ENCODE peak calls at places on chromosomes 6 and 20, in four cellular contexts. L is NCI-H1417; S is AG08395; R is activated T-helper 1 cell treated with anti-CD3 and anti-CD28 coated beads, Interleukin-12 subunit alpha, Interleukin-12 subunit beta, Interleukin-2, Interleukin-4 antibody, amounts not matched to agents 30 ng/mL and 10 ng/mL and 1 ng/mL, durations not matched to agents 14 hours and 24 hours and 36 hours. T is an unnamed sample.

GRCh38 chr20:4774209-4774608 is 52.5 kb downstream of the PRND start:
- DNase-seq in L (no peak), R (no peak), S (peak), T (no peak)

GRCh38 chr6:106159531-106159940 is 73.4 kb downstream of the PRDM1 start:
- DNase-seq in R (no peak), S (peak), L (no peak), T (peak)

GRCh38 chr6:524803-525202 is 132.1 kb downstream of the HUS1B start:
- DNase-seq in R (no peak), L (no peak), S (no peak), T (no peak)

GRCh38 chr6:15327271-15327670 is 81.4 kb downstream of the JARID2 start:
- DNase-seq in L (no peak), S (no peak), R (peak), T (no peak)

GRCh38 chr6:140554421-140554820 is 1180.0 kb upstream of the CITED2 start:
- DNase-seq in R (no peak), L (no peak), S (no peak), T (no peak)

GRCh38 chr6:90135672-90136071 is 161.0 kb downstream of the BACH2 start:
- DNase-seq in R (no peak), L (no peak), S (peak), T (no peak)

GRCh38 chr6:20211037-20211940 is 980 bp downstream of the MBOAT1 start:
- DNase-seq in R (no peak), S (no peak), L (no peak), T (no peak)

GRCh38 chr20:5657190-5657872 is 92.9 kb upstream of the SHLD1 start:
- DNase-seq in L (no peak), S (peak), R (no peak), T (peak)

GRCh38 chr6:158606935-158607334 is 37.6 kb downstream of the DYNLT1 start:
- DNase-seq in L (no peak), R (no peak), S (no peak), T (no peak)

GRCh38 chr6:100886078-100886477 is 4.9 kb upstream of the ASCC3 start:
- DNase-seq in L (no peak), R (no peak), S (peak), T (peak)

GRCh38 chr6:53315086-53315724 is 33.5 kb downstream of the ELOVL5 start:
- DNase-seq in L (no peak), R (no peak), S (no peak), T (no peak)

T was measured in hepatic stellate cell.